ENCODE peak calls at places on chromosomes 6 and 20, in six cellular contexts. J is ELR, E is kidney tubule cell, H is HEK293T, F is testis, U is heart left ventricle. T is an unnamed sample.

GRCh38 chr6:168670386-168670985 is 229.5 kb downstream of the SMOC2 start:
- DNase-seq in J (no peak), E (no peak), H (no peak), F (no peak), U (no peak), T (no peak)

GRCh38 chr6:53227847-53228246 is 79.2 kb upstream of the GCM1 start:
- DNase-seq in J (no peak), E (no peak), H (no peak), F (no peak), U (no peak), T (no peak)

GRCh38 chr6:7912024-7912423 is 1.4 kb upstream of the TXNDC5 start:
- DNase-seq in J (no peak), E (no peak), H (no peak), F (no peak), U (no peak), T (no peak)

GRCh38 chr20:2132461-2132901 is 30.9 kb downstream of the STK35 start:
- DNase-seq in J (no peak), E (peak), H (no peak), F (no peak), U (no peak), T (no peak)

GRCh38 chr6:112007805-112008204 is 46.1 kb upstream of the CCN6 start:
- DNase-seq in J (peak), E (peak), H (no peak), F (peak), U (no peak), T (no peak)

GRCh38 chr20:32649697-32650471 is 23.9 kb downstream of the C20orf203 start:
- DNase-seq in J (no peak), E (no peak), H (no peak), F (no peak), U (no peak), T (no peak)

GRCh38 chr6:11271637-11272036 is 39.2 kb upstream of the NEDD9 start:
- DNase-seq in J (peak), E (no peak), H (no peak), F (no peak), U (no peak), T (no peak)

GRCh38 chr6:92756912-92757311 is 662.4 kb downstream of the EPHA7 start:
- DNase-seq in J (no peak), E (no peak), H (no peak), F (no peak), U (no peak), T (no peak)

GRCh38 chr20:38806855-38807655 is 1.6 kb downstream of the PPP1R16B start:
- DNase-seq in J (no peak), E (no peak), H (no peak), F (no peak), U (no peak), T (no peak)

GRCh38 chr6:71887006-71887743 is 825 bp downstream of the RIMS1 start:
- DNase-seq in J (no peak), E (no peak), H (no peak), F (no peak), U (no peak), T (peak)

T was measured in neuronal stem cell.